ENCODE peak calls at places on chromosomes 16 and 17, in ten cellular contexts. G is GM12891; D is activated CD4-positive, alpha-beta memory T cell treated with anti-CD3 and anti-CD28 coated beads, Interleukin-2, amount 10 ng/mL, durations not matched to agents 7 days and 5 days; P is A549; Z is esophagus squamous epithelium; Q is pulmonary artery endothelial cell; H is activated naive CD4-positive, alpha-beta T cell; J is foreskin fibroblast; R is hepatic stellate cell; K is renal cortical epithelial cell. T is an unnamed sample.

GRCh38 chr17:5714993-5715392 is 130.7 kb upstream of the NLRP1 start:
- DNase-seq in G (no peak), D (no peak), P (no peak), Z (no peak), Q (no peak), H (no peak), J (no peak), R (no peak), K (no peak), T (no peak)

GRCh38 chr17:61131555-61131954 is 268.1 kb upstream of the TBX2 start:
- DNase-seq in G (no peak), D (no peak), P (no peak), Z (no peak), Q (no peak), H (no peak), J (no peak), R (no peak), K (no peak), T (no peak)

GRCh38 chr16:72927199-72928088 is 120.5 kb downstream of the ZFHX3 start:
- DNase-seq in G (no peak), D (no peak), P (peak), Z (no peak), Q (no peak), H (no peak), J (peak), R (no peak), K (peak), T (peak)

GRCh38 chr17:41835214-41835799 is 725 bp downstream of the NT5C3B start:
- DNase-seq in G (no peak), D (no peak), P (peak), Z (no peak), Q (no peak), H (no peak), J (peak), R (peak), K (no peak), T (no peak)

GRCh38 chr16:11437069-11437468 is 91.8 kb downstream of the RMI2 start:
- DNase-seq in G (no peak), D (no peak), P (no peak), Z (no peak), Q (no peak), H (no peak), J (no peak), R (no peak), K (no peak), T (no peak)

GRCh38 chr17:13994050-13994449 is 75.3 kb upstream of the COX10 start:
- DNase-seq in G (no peak), D (no peak), P (no peak), Z (no peak), Q (no peak), H (no peak), J (no peak), R (no peak), K (no peak), T (no peak)

GRCh38 chr17:43814714-43815113 is 18.2 kb downstream of the MPP3 start:
- DNase-seq in G (no peak), D (no peak), P (no peak), Z (no peak), Q (no peak), H (no peak), J (peak), R (peak), K (peak), T (peak)

GRCh38 chr16:78310990-78311561 is 211.6 kb downstream of the WWOX start:
- DNase-seq in G (no peak), D (no peak), P (no peak), Z (no peak), Q (no peak), H (no peak), J (no peak), R (no peak), K (no peak), T (no peak)

GRCh38 chr16:89505204-89506112 is 2.7 kb upstream of the SPG7 start:
- DNase-seq in G (peak), D (peak), P (peak), Z (peak), Q (peak), H (peak), J (peak), R (peak), K (peak), T (peak)

GRCh38 chr16:5045499-5046115 is 11.9 kb upstream of the NAGPA start:
- DNase-seq in G (no peak), D (no peak), P (no peak), Z (no peak), Q (no peak), H (no peak), J (no peak), R (no peak), K (no peak), T (no peak)

GRCh38 chr17:56653877-56654276 is 60.4 kb downstream of the NOG start:
- DNase-seq in G (no peak), D (peak), P (peak), Z (no peak), Q (no peak), H (peak), J (peak), R (peak), K (peak), T (peak)

GRCh38 chr16:57736419-57737281 is 1.1 kb downstream of the KATNB1 start:
- DNase-seq in G (no peak), D (peak), P (peak), Z (no peak), Q (peak), H (no peak), J (peak), R (peak), K (peak), T (peak)

GRCh38 chr16:88084881-88085280 is 133.6 kb downstream of the BANP start:
- DNase-seq in G (no peak), D (no peak), P (no peak), Z (no peak), Q (no peak), H (no peak), J (peak), R (peak), K (no peak), T (no peak)

GRCh38 chr16:70646260-70647241 is at the start of gene IL34:
- DNase-seq in G (no peak), D (no peak), P (no peak), Z (no peak), Q (no peak), H (no peak), J (peak), R (no peak), K (no peak), T (no peak)

T was measured in bronchial epithelial cell.